ENCODE peak calls at places on chromosome 14, in four cellular contexts. S is K562, E is HepG2, C is GM12878. W is an unnamed sample.

GRCh38 chr14:89651805-89652204 is 234.8 kb upstream of the FOXN3 start:
- DNase-seq in S (no peak), E (no peak), C (no peak), W (peak; percentile 16)

GRCh38 chr14:66709292-66709691 is 201.3 kb downstream of the GPHN start:
- DNase-seq in S (no peak), E (peak; percentile 8), C (no peak), W (no peak)

GRCh38 chr14:35669782-35670181 is 135.8 kb downstream of the INSM2 start:
- DNase-seq in S (no peak), E (no peak), C (no peak), W (no peak)

GRCh38 chr14:63523735-63524408 is 19.3 kb downstream of the PPP2R5E start:
- DNase-seq in S (no peak), E (no peak), C (no peak), W (no peak)

GRCh38 chr14:90514566-90514965 is 117.7 kb downstream of the CALM1 start:
- DNase-seq in S (no peak), E (no peak), C (no peak), W (no peak)

GRCh38 chr14:21846227-21846885 is 172.7 kb upstream of the OR4E1 start:
- DNase-seq in S (peak; percentile 25), E (peak; percentile 34), C (no peak), W (peak; percentile 77)

GRCh38 chr14:86570371-86570770 is 1040.4 kb downstream of the FLRT2 start:
- DNase-seq in S (no peak), E (no peak), C (no peak), W (no peak)

GRCh38 chr14:68040633-68041369 is 221.2 kb downstream of the RAD51B start:
- DNase-seq in S (no peak), E (no peak), C (no peak), W (peak; percentile 63)

GRCh38 chr14:35829449-35829848 is 3.3 kb downstream of the BRMS1L start:
- DNase-seq in S (no peak), E (no peak), C (no peak), W (no peak)

GRCh38 chr14:35628989-35629388 is 95.0 kb downstream of the INSM2 start:
- DNase-seq in S (no peak), E (no peak), C (no peak), W (peak; percentile 24)

GRCh38 chr14:51929920-51930682 is 59.2 kb upstream of the RTRAF start:
- DNase-seq in S (no peak), E (no peak), C (no peak), W (no peak)

GRCh38 chr14:51931308-51931707 is 58.0 kb upstream of the RTRAF start:
- DNase-seq in S (no peak), E (no peak), C (no peak), W (no peak)

GRCh38 chr14:51928568-51928967 is 60.8 kb upstream of the RTRAF start:
- DNase-seq in S (no peak), E (no peak), C (no peak), W (no peak)

GRCh38 chr14:51926449-51926848 is 62.9 kb upstream of the RTRAF start:
- DNase-seq in S (peak; percentile 11), E (no peak), C (no peak), W (no peak)

GRCh38 chr14:51929156-51929555 is 60.2 kb upstream of the RTRAF start:
- DNase-seq in S (no peak), E (no peak), C (no peak), W (no peak)
- TF ChIP-seq JUNB in S (no peak), E (no peak), C (no peak), W (no peak)

GRCh38 chr14:103070971-103071542 is 13.0 kb upstream of the LBHD2 start:
- DNase-seq in S (no peak), E (no peak), C (no peak), W (no peak)
- H2AFZ ChIP-seq in S (no peak overlapping the region), E (no peak overlapping the region), C (no peak overlapping the region), W (no peak overlapping the region)

GRCh38 chr14:91834571-91834970 is 32.8 kb downstream of the TC2N start:
- DNase-seq in S (no peak), E (no peak), C (no peak), W (peak; percentile 51)

GRCh38 chr14:91837076-91837475 is 30.3 kb downstream of the TC2N start:
- DNase-seq in S (no peak), E (no peak), C (no peak), W (no peak)

GRCh38 chr14:91839754-91840153 is 27.6 kb downstream of the TC2N start:
- DNase-seq in S (peak; percentile 50), E (no peak), C (no peak), W (no peak)

GRCh38 chr14:91835197-91835919 is 32.0 kb downstream of the TC2N start:
- DNase-seq in S (no peak), E (no peak), C (no peak), W (peak; percentile 60)

DNA sequence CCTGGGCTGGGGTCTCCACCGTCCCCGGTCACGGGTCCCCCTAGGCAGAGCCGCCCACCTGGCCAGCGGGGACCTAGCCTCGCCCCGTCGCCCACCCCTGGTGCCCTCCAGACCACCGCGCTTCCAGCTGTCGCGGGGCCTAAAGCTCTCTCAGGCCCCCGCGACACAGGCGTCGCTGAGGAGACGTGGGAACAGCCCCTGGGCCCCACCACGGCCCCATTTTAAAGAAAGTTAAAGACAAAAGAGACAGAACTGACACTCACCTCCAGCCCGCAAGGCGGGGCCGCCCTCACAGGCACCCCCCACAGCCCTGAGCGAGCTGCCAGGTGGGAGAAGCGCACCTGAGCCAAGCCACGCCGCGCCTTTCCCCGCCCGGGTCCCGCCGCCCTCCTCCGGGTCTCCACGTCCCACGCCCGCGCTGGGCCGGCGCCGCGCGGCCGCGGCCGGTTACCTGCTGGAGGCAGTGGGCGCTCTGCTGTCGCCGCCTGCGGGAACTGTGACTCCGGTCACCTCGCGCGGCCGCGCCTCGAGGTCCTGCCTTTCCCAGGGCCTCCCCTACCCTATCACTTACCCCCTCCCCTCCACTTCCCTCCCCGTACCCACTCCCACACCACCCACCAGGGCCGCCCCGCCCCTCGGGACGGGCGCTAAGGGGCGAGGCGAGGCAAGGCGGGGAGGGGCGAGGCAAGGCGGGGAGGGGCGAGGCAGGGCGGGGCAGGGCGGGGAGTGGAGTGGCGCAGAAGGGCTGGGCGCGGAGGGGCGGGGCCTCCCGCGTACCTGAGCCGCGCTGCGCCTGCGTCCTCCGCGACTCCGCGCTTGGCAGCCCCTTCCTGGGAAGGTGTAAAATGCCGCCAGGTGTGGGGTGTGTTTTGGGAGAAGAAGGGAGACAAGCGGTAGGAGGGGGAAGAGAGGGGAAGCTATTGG is 31.2 kb downstream of the TC2N start:
- DNase-seq in S (peak; percentile 89), E (no peak), C (no peak), W (peak; percentile 94)
- TF ChIP-seq JUNB in S (no peak), E (no peak), C (no peak), W (no peak)

DNA sequence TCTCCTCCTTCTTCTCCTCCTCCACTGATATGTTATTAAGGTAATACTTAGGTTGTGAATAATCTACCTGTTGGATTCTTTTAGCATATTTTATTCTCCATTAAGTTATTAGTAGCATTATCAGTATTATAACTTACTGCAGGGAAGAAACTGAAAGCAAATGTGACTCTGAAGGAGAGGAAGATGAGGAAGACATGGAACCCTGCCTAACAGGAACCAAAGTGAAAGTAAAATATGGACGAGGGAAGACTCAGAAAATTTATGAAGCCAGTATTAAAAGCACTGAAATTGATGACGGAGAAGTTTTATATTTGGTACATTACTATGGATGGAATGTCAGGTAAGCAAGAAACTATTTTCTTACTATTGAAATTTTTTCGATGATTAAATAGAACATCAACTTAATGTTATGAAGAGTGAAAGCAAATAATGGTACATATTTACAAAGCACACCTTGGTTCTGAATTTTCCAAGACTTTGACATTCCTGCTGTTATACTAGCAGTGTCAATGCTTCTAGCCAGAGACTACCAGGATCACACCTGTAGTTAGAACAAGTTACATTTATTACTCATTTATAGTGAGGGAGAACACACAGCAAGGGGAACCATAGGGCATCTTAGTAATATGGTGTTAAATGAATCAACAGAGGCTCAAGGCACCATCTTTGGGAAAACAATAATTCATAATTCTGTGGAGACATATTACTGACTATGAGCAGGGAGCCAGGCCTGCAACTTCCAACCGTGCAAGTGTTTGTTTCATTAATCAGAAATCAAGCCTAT is 42.0 kb upstream of the TOMM20L start:
- DNase-seq in S (no peak), E (no peak), C (no peak), W (no peak)
- H2AFZ ChIP-seq in S (no peak overlapping the region), E (no peak overlapping the region), C (no peak overlapping the region), W (no peak overlapping the region)

GRCh38 chr14:50044040-50044651 is 72.2 kb downstream of the VCPKMT start:
- DNase-seq in S (no peak), E (no peak), C (no peak), W (no peak)

GRCh38 chr14:50047274-50047676 is 69.1 kb downstream of the VCPKMT start:
- DNase-seq in S (no peak), E (peak; percentile 79), C (peak; percentile 73), W (no peak)

GRCh38 chr14:50045837-50046236 is 70.5 kb downstream of the VCPKMT start:
- DNase-seq in S (no peak), E (no peak), C (no peak), W (no peak)

GRCh38 chr14:50041980-50042379 is 74.4 kb downstream of the VCPKMT start:
- DNase-seq in S (no peak), E (no peak), C (no peak), W (no peak)

DNA sequence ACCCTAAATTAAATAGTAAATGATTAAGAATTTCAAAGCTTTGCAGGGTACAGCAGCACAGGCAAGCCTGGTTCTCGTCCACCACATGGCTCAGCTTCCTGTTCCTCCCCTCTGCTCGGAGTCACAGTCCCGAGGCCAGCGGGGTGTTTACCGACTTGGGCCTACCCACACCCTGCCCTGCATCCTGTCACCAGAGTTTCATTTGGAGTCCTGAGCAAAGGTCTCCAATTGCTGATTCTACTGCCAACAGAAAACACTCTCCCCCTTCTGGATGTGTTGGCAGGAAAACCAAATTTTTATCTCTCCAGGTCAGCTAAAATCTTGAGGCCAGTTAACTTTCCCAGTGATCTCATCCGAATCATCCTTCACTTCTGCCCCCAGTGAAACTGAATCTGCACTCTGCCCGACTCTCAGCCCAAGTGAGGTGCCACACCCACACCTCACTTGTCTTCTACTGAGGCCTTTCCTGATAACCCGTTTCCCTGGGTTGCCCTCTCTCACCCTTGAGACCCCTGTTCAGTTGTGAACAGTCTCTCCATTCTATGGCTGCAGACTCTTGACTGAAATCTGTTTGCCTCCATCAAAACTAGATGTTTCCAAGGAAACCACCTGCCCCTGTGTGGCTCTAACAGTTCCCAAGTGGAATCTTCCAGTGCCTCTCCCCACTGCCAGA is 71.2 kb downstream of the VCPKMT start:
- DNase-seq in S (no peak), E (peak; percentile 82), C (peak; percentile 54), W (no peak)
- TF ChIP-seq JUNB in S (no peak), E (no peak), C (no peak), W (no peak)

DNA sequence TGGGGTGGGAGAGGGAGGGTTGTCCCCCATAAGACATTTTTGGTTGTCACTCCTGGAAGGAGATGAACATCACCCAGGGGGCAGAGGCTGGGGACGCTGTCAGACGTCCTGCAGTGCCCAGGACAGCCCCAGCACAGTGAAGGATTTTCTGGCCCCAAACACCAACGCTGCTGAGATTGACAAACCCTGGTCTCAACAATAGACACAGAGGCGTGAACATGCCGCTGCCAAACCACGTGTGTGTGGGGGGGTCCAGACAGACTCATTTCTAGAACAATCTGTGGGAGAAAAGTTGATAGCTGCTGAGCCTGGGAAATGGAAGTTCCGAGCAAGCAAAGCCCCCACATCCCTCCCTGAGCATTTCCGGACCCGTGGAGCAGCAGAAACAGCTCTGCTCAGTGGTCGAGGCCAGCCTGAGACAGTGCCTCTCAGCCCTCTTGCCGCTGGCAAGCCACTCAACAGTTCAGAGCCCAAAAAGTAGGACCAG is 43.8 kb upstream of the CLMN start:
- DNase-seq in S (no peak), E (no peak), C (peak; percentile 12), W (no peak)
- H2AFZ ChIP-seq in S (no peak overlapping the region), E (no peak overlapping the region), C (no peak overlapping the region), W (no peak overlapping the region)

W was measured in GM23338.